ENCODE peak calls at places on chromosomes 16 and 17, in seven cellular contexts. One of them, this sample, is unnamed.

GRCh38 chr16:68564367-68564985 is 25.4 kb downstream of the ZFP90 start:
- DNase-seq in GM23338: peak; percentile 42
- DNase-seq in neural progenitor cell: peak; percentile 5
- DNase-seq in GM23248: peak; percentile 28
- DNase-seq in HCT116: no peak
- DNase-seq in hepatocyte: no peak
- DNase-seq in MM.1S: no peak
- DNase-seq in this sample: no peak

GRCh38 chr16:19130852-19131808 is 17.4 kb downstream of the ITPRIPL2 start:
- DNase-seq in GM23338: peak; percentile 53
- DNase-seq in neural progenitor cell: no peak
- DNase-seq in GM23248: peak; percentile 75
- DNase-seq in HCT116: no peak
- DNase-seq in hepatocyte: peak; percentile 29
- DNase-seq in MM.1S: no peak
- DNase-seq in this sample: peak; percentile 37

GRCh38 chr16:84425696-84426095 is 57.4 kb downstream of the ATP2C2 start:
- DNase-seq in GM23338: no peak
- DNase-seq in neural progenitor cell: no peak
- DNase-seq in GM23248: no peak
- DNase-seq in HCT116: no peak
- DNase-seq in hepatocyte: no peak
- DNase-seq in MM.1S: no peak
- DNase-seq in this sample: no peak

GRCh38 chr16:58797137-58797801 is 63.2 kb upstream of the GOT2 start:
- DNase-seq in GM23338: no peak
- DNase-seq in neural progenitor cell: no peak
- DNase-seq in GM23248: no peak
- DNase-seq in HCT116: no peak
- DNase-seq in hepatocyte: no peak
- DNase-seq in MM.1S: no peak
- DNase-seq in this sample: no peak

GRCh38 chr17:57164814-57165213 is 79.8 kb downstream of the AKAP1 start:
- DNase-seq in GM23338: no peak
- DNase-seq in neural progenitor cell: no peak
- DNase-seq in GM23248: no peak
- DNase-seq in HCT116: no peak
- DNase-seq in hepatocyte: no peak
- DNase-seq in MM.1S: no peak
- DNase-seq in this sample: no peak

GRCh38 chr17:79728908-79729471 is 1.8 kb upstream of the ENPP7 start:
- DNase-seq in GM23338: no peak
- DNase-seq in neural progenitor cell: no peak
- DNase-seq in GM23248: no peak
- DNase-seq in HCT116: no peak
- DNase-seq in hepatocyte: no peak
- DNase-seq in MM.1S: no peak
- DNase-seq in this sample: no peak

GRCh38 chr17:31275126-31275525 is 21.9 kb downstream of the OMG start:
- DNase-seq in GM23338: no peak
- DNase-seq in neural progenitor cell: no peak
- DNase-seq in GM23248: peak; percentile 22
- DNase-seq in HCT116: no peak
- DNase-seq in hepatocyte: no peak
- DNase-seq in MM.1S: no peak
- DNase-seq in this sample: no peak

GRCh38 chr16:12903325-12904040 is 2.1 kb downstream of the SHISA9 start:
- DNase-seq in GM23338: peak; percentile 69
- DNase-seq in neural progenitor cell: peak; percentile 79
- DNase-seq in GM23248: no peak
- DNase-seq in HCT116: no peak
- DNase-seq in hepatocyte: no peak
- DNase-seq in MM.1S: no peak
- DNase-seq in this sample: no peak

GRCh38 chr16:81526199-81526598 is 81.6 kb downstream of the CMIP start:
- DNase-seq in GM23338: no peak
- DNase-seq in neural progenitor cell: no peak
- DNase-seq in GM23248: peak; percentile 54
- DNase-seq in HCT116: no peak
- DNase-seq in hepatocyte: no peak
- DNase-seq in MM.1S: no peak
- DNase-seq in this sample: no peak

GRCh38 chr17:40499551-40500189 is 1.8 kb downstream of the TNS4 start:
- DNase-seq in GM23338: peak; percentile 94
- DNase-seq in neural progenitor cell: peak; percentile 77
- DNase-seq in GM23248: peak; percentile 87
- DNase-seq in HCT116: no peak
- DNase-seq in hepatocyte: peak; percentile 87
- DNase-seq in MM.1S: no peak
- DNase-seq in this sample: peak; percentile 70

GRCh38 chr17:32882734-32883133 is 5.8 kb upstream of the MYO1D start:
- DNase-seq in GM23338: no peak
- DNase-seq in neural progenitor cell: no peak
- DNase-seq in GM23248: peak; percentile 87
- DNase-seq in HCT116: no peak
- DNase-seq in hepatocyte: no peak
- DNase-seq in MM.1S: no peak
- DNase-seq in this sample: no peak

GRCh38 chr17:56593073-56593740 is at the start of gene NOG:
- DNase-seq in GM23338: peak; percentile 81
- DNase-seq in neural progenitor cell: peak; percentile 89
- DNase-seq in GM23248: peak; percentile 79
- DNase-seq in HCT116: no peak
- DNase-seq in hepatocyte: peak; percentile 82
- DNase-seq in MM.1S: peak; percentile 55
- DNase-seq in this sample: peak; percentile 74

GRCh38 chr17:38749222-38750043 is 1.3 kb upstream of the PCGF2 start:
- DNase-seq in GM23338: peak; percentile 91
- DNase-seq in neural progenitor cell: peak; percentile 90
- DNase-seq in GM23248: peak; percentile 65
- DNase-seq in HCT116: peak; percentile 56
- DNase-seq in hepatocyte: peak; percentile 74
- DNase-seq in MM.1S: no peak
- DNase-seq in this sample: peak; percentile 73

GRCh38 chr17:1764274-1764673 is 2.4 kb downstream of the SERPINF1 start:
- DNase-seq in GM23338: no peak
- DNase-seq in neural progenitor cell: no peak
- DNase-seq in GM23248: peak; percentile 93
- DNase-seq in HCT116: no peak
- DNase-seq in hepatocyte: peak; percentile 83
- DNase-seq in MM.1S: peak; percentile 96
- DNase-seq in this sample: no peak

GRCh38 chr17:32558997-32559650 is 72.3 kb downstream of the CDK5R1 start:
- DNase-seq in GM23338: no peak
- DNase-seq in neural progenitor cell: no peak
- DNase-seq in GM23248: no peak
- DNase-seq in HCT116: no peak
- DNase-seq in hepatocyte: no peak
- DNase-seq in MM.1S: peak; percentile 75
- DNase-seq in this sample: no peak

GRCh38 chr16:22262460-22262859 is 34.7 kb upstream of the POLR3E start:
- DNase-seq in GM23338: no peak
- DNase-seq in neural progenitor cell: no peak
- DNase-seq in GM23248: peak; percentile 60
- DNase-seq in HCT116: no peak
- DNase-seq in hepatocyte: no peak
- DNase-seq in MM.1S: no peak
- DNase-seq in this sample: no peak

GRCh38 chr17:57999496-58000017 is 7.5 kb downstream of the SRSF1 start:
- DNase-seq in GM23338: peak; percentile 89
- DNase-seq in neural progenitor cell: peak; percentile 78
- DNase-seq in GM23248: peak; percentile 74
- DNase-seq in HCT116: peak; percentile 80
- DNase-seq in hepatocyte: peak; percentile 82
- DNase-seq in MM.1S: peak; percentile 67
- DNase-seq in this sample: peak; percentile 93

GRCh38 chr17:75783803-75784472 is 668 bp upstream of the UNK start:
- DNase-seq in GM23338: peak; percentile 38
- DNase-seq in neural progenitor cell: peak; percentile 55
- DNase-seq in GM23248: no peak
- DNase-seq in HCT116: no peak
- DNase-seq in hepatocyte: peak; percentile 34
- DNase-seq in MM.1S: no peak
- DNase-seq in this sample: no peak

GRCh38 chr16:962901-963814 is 7.6 kb downstream of the LMF1 start:
- DNase-seq in GM23338: no peak
- DNase-seq in neural progenitor cell: no peak
- DNase-seq in GM23248: no peak
- DNase-seq in HCT116: no peak
- DNase-seq in hepatocyte: no peak
- DNase-seq in MM.1S: no peak
- DNase-seq in this sample: no peak

GRCh38 chr16:77888786-77889185 is 100.4 kb downstream of the VAT1L start:
- DNase-seq in GM23338: no peak
- DNase-seq in neural progenitor cell: no peak
- DNase-seq in GM23248: no peak
- DNase-seq in HCT116: no peak
- DNase-seq in hepatocyte: no peak
- DNase-seq in MM.1S: no peak
- DNase-seq in this sample: no peak

GRCh38 chr16:11464241-11464640 is 119.0 kb downstream of the RMI2 start:
- DNase-seq in GM23338: no peak
- DNase-seq in neural progenitor cell: no peak
- DNase-seq in GM23248: no peak
- DNase-seq in HCT116: no peak
- DNase-seq in hepatocyte: no peak
- DNase-seq in MM.1S: no peak
- DNase-seq in this sample: no peak

GRCh38 chr16:49458221-49458620 is 84.6 kb downstream of the C16orf78 start:
- DNase-seq in GM23338: no peak
- DNase-seq in neural progenitor cell: no peak
- DNase-seq in GM23248: no peak
- DNase-seq in HCT116: no peak
- DNase-seq in hepatocyte: no peak
- DNase-seq in MM.1S: no peak
- DNase-seq in this sample: no peak

GRCh38 chr16:48949636-48950035 is 332.0 kb downstream of the CBLN1 start:
- DNase-seq in GM23338: no peak
- DNase-seq in neural progenitor cell: no peak
- DNase-seq in GM23248: no peak
- DNase-seq in HCT116: no peak
- DNase-seq in hepatocyte: no peak
- DNase-seq in MM.1S: no peak
- DNase-seq in this sample: peak; percentile 57

GRCh38 chr16:50616883-50617629 is 64.1 kb downstream of the SNX20 start:
- DNase-seq in GM23338: peak; percentile 28
- DNase-seq in neural progenitor cell: no peak
- DNase-seq in GM23248: no peak
- DNase-seq in HCT116: no peak
- DNase-seq in hepatocyte: no peak
- DNase-seq in MM.1S: no peak
- DNase-seq in this sample: no peak

GRCh38 chr16:85448557-85449194 is 164.4 kb upstream of the GSE1 start:
- DNase-seq in GM23338: no peak
- DNase-seq in neural progenitor cell: no peak
- DNase-seq in GM23248: no peak
- DNase-seq in HCT116: no peak
- DNase-seq in hepatocyte: peak; percentile 82
- DNase-seq in MM.1S: peak; percentile 74
- DNase-seq in this sample: no peak

GRCh38 chr17:68320311-68320865 is 29.1 kb downstream of the ARSG start:
- DNase-seq in GM23338: peak; percentile 46
- DNase-seq in neural progenitor cell: no peak
- DNase-seq in GM23248: peak; percentile 8
- DNase-seq in HCT116: no peak
- DNase-seq in hepatocyte: no peak
- DNase-seq in MM.1S: no peak
- DNase-seq in this sample: no peak
- TF ChIP-seq EZH2phosphoT487 in GM23338: no peak
- TF ChIP-seq EZH2phosphoT487 in neural progenitor cell: no peak
- TF ChIP-seq EZH2phosphoT487 in GM23248: no peak
- TF ChIP-seq EZH2phosphoT487 in HCT116: no peak
- TF ChIP-seq EZH2phosphoT487 in hepatocyte: no peak
- TF ChIP-seq EZH2phosphoT487 in MM.1S: no peak
- TF ChIP-seq EZH2phosphoT487 in this sample: no peak

GRCh38 chr16:14302031-14302398 is 230.9 kb downstream of the MRTFB start:
- DNase-seq in GM23338: peak; percentile 69
- DNase-seq in neural progenitor cell: peak; percentile 82
- DNase-seq in GM23248: peak; percentile 91
- DNase-seq in HCT116: no peak
- DNase-seq in hepatocyte: peak; percentile 87
- DNase-seq in MM.1S: peak; percentile 74
- DNase-seq in this sample: peak; percentile 69

GRCh38 chr16:14301150-14302030 is 230.3 kb downstream of the MRTFB start:
- DNase-seq in GM23338: peak; percentile 53
- DNase-seq in neural progenitor cell: peak; percentile 42
- DNase-seq in GM23248: peak; percentile 68
- DNase-seq in HCT116: no peak
- DNase-seq in hepatocyte: peak; percentile 28
- DNase-seq in MM.1S: peak; percentile 31
- DNase-seq in this sample: peak; percentile 18

GRCh38 chr16:14303182-14303618 is 232.1 kb downstream of the MRTFB start:
- DNase-seq in GM23338: peak; percentile 60
- DNase-seq in neural progenitor cell: peak; percentile 48
- DNase-seq in GM23248: peak; percentile 60
- DNase-seq in HCT116: no peak
- DNase-seq in hepatocyte: no peak
- DNase-seq in MM.1S: no peak
- DNase-seq in this sample: no peak

GRCh38 chr16:14303654-14304394 is 232.7 kb downstream of the MRTFB start:
- DNase-seq in GM23338: peak; percentile 51
- DNase-seq in neural progenitor cell: peak; percentile 47
- DNase-seq in GM23248: peak; percentile 56
- DNase-seq in HCT116: no peak
- DNase-seq in hepatocyte: no peak
- DNase-seq in MM.1S: no peak
- DNase-seq in this sample: no peak

GRCh38 chr16:14302399-14303181 is 231.5 kb downstream of the MRTFB start:
- DNase-seq in GM23338: peak; percentile 72
- DNase-seq in neural progenitor cell: peak; percentile 79
- DNase-seq in GM23248: peak; percentile 69
- DNase-seq in HCT116: no peak
- DNase-seq in hepatocyte: peak; percentile 42
- DNase-seq in MM.1S: no peak
- DNase-seq in this sample: no peak
- TF ChIP-seq EZH2 in GM23338: no peak
- TF ChIP-seq EZH2 in neural progenitor cell: no peak
- TF ChIP-seq EZH2 in GM23248: no peak
- TF ChIP-seq EZH2 in HCT116: no peak
- TF ChIP-seq EZH2 in hepatocyte: no peak
- TF ChIP-seq EZH2 in MM.1S: no peak
- TF ChIP-seq EZH2 in this sample: no peak

GRCh38 chr16:66049865-66050264 is 316.6 kb upstream of the CDH5 start:
- DNase-seq in GM23338: no peak
- DNase-seq in neural progenitor cell: no peak
- DNase-seq in GM23248: no peak
- DNase-seq in HCT116: no peak
- DNase-seq in hepatocyte: no peak
- DNase-seq in MM.1S: no peak
- DNase-seq in this sample: no peak
- TF ChIP-seq EZH2phosphoT487 in GM23338: no peak
- TF ChIP-seq EZH2phosphoT487 in neural progenitor cell: no peak
- TF ChIP-seq EZH2phosphoT487 in GM23248: no peak
- TF ChIP-seq EZH2phosphoT487 in HCT116: no peak
- TF ChIP-seq EZH2phosphoT487 in hepatocyte: no peak
- TF ChIP-seq EZH2phosphoT487 in MM.1S: no peak
- TF ChIP-seq EZH2phosphoT487 in this sample: no peak

DNA sequence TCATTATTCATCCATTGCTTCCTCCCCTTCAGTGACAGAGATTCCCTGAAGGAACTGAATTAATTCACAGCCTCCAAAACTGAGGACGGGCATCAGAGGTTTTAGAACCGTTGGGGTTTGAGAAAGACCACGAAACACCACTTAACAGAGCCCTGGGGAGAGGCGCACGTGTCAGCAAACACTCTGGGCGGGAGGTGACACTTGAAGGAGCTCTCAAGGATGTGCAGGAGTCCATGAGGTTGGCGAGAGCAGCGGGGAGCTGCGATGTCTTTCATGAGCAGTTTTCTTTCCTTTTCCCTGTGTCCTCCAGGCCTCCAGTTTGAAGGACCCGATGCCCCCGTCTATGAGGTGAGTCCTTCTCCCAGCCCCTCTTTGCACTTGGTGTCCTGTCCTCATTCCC is 23.7 kb downstream of the B4GALNT2 start:
- DNase-seq in GM23338: no peak
- DNase-seq in neural progenitor cell: no peak
- DNase-seq in GM23248: no peak
- DNase-seq in HCT116: no peak
- DNase-seq in hepatocyte: no peak
- DNase-seq in MM.1S: no peak
- DNase-seq in this sample: no peak
- TF ChIP-seq EZH2 in GM23338: no peak
- TF ChIP-seq EZH2 in neural progenitor cell: no peak
- TF ChIP-seq EZH2 in GM23248: no peak
- TF ChIP-seq EZH2 in HCT116: no peak
- TF ChIP-seq EZH2 in hepatocyte: no peak
- TF ChIP-seq EZH2 in MM.1S: no peak
- TF ChIP-seq EZH2 in this sample: no peak